ENCODE peak calls at places on chromosomes 16 and 17, in eight cellular contexts. One of them, this sample, is unnamed.
A peak's percentile ranks its signal among the peaks of the same experiment; 100 is the strongest.

GRCh38 chr16:66936889-66937554 is 1.7 kb downstream of the CES2 start:
- DNase-seq in foreskin fibroblast: no peak
- DNase-seq in B cell: no peak
- DNase-seq in suprapubic skin: no peak
- DNase-seq in upper lobe of right lung: no peak
- DNase-seq in osteoblast: peak; percentile 88
- DNase-seq in cardiac muscle cell: no peak
- DNase-seq in PC-3: no peak
- DNase-seq in this sample: no peak

GRCh38 chr17:36932383-36933173 is 4.7 kb upstream of the LHX1 start:
- DNase-seq in foreskin fibroblast: no peak
- DNase-seq in osteoblast: peak; percentile 80
- DNase-seq in suprapubic skin: no peak
- DNase-seq in PC-3: no peak
- DNase-seq in cardiac muscle cell: no peak
- DNase-seq in upper lobe of right lung: peak; percentile 55
- DNase-seq in B cell: peak; percentile 31
- DNase-seq in this sample: no peak

GRCh38 chr17:15112881-15113617 is 152.1 kb downstream of the PMP22 start:
- DNase-seq in suprapubic skin: no peak
- DNase-seq in osteoblast: peak; percentile 73
- DNase-seq in PC-3: no peak
- DNase-seq in B cell: no peak
- DNase-seq in cardiac muscle cell: no peak
- DNase-seq in upper lobe of right lung: no peak
- DNase-seq in foreskin fibroblast: peak; percentile 46
- DNase-seq in this sample: no peak

GRCh38 chr16:65934443-65934842 is 432.0 kb upstream of the CDH5 start:
- DNase-seq in upper lobe of right lung: no peak
- DNase-seq in osteoblast: no peak
- DNase-seq in suprapubic skin: no peak
- DNase-seq in foreskin fibroblast: no peak
- DNase-seq in cardiac muscle cell: no peak
- DNase-seq in PC-3: no peak
- DNase-seq in B cell: no peak
- DNase-seq in this sample: no peak

GRCh38 chr16:22787456-22788189 is 26.3 kb upstream of the HS3ST2 start:
- DNase-seq in PC-3: peak; percentile 87
- DNase-seq in osteoblast: no peak
- DNase-seq in cardiac muscle cell: no peak
- DNase-seq in upper lobe of right lung: no peak
- DNase-seq in foreskin fibroblast: peak; percentile 90
- DNase-seq in B cell: no peak
- DNase-seq in suprapubic skin: no peak
- DNase-seq in this sample: peak; percentile 16

GRCh38 chr16:69089091-69089912 is 16.2 kb upstream of the HAS3 start:
- DNase-seq in osteoblast: no peak
- DNase-seq in foreskin fibroblast: no peak
- DNase-seq in PC-3: no peak
- DNase-seq in cardiac muscle cell: no peak
- DNase-seq in upper lobe of right lung: peak; percentile 71
- DNase-seq in suprapubic skin: no peak
- DNase-seq in B cell: no peak
- DNase-seq in this sample: no peak

GRCh38 chr16:610513-611381 is 20.0 kb upstream of the WFIKKN1 start:
- DNase-seq in suprapubic skin: no peak
- DNase-seq in PC-3: no peak
- DNase-seq in upper lobe of right lung: peak; percentile 86
- DNase-seq in osteoblast: peak; percentile 97
- DNase-seq in cardiac muscle cell: no peak
- DNase-seq in B cell: peak; percentile 68
- DNase-seq in foreskin fibroblast: no peak
- DNase-seq in this sample: no peak

GRCh38 chr17:20307325-20307910 is 159.9 kb downstream of the LGALS9B start:
- DNase-seq in upper lobe of right lung: no peak
- DNase-seq in PC-3: no peak
- DNase-seq in cardiac muscle cell: no peak
- DNase-seq in osteoblast: no peak
- DNase-seq in B cell: no peak
- DNase-seq in suprapubic skin: no peak
- DNase-seq in foreskin fibroblast: no peak
- DNase-seq in this sample: no peak

GRCh38 chr16:86868070-86868469 is 289.7 kb downstream of the FOXL1 start:
- DNase-seq in PC-3: no peak
- DNase-seq in osteoblast: no peak
- DNase-seq in upper lobe of right lung: no peak
- DNase-seq in cardiac muscle cell: no peak
- DNase-seq in B cell: no peak
- DNase-seq in foreskin fibroblast: no peak
- DNase-seq in suprapubic skin: no peak
- DNase-seq in this sample: no peak

GRCh38 chr17:1487939-1488825 is 4.3 kb downstream of the MYO1C start:
- DNase-seq in suprapubic skin: peak; percentile 90
- DNase-seq in cardiac muscle cell: peak; percentile 95
- DNase-seq in osteoblast: peak; percentile 99
- DNase-seq in B cell: peak; percentile 90
- DNase-seq in upper lobe of right lung: peak; percentile 94
- DNase-seq in PC-3: peak; percentile 80
- DNase-seq in foreskin fibroblast: peak; percentile 91
- DNase-seq in this sample: peak; percentile 48

GRCh38 chr16:84699712-84700517 is at the start of gene USP10:
- DNase-seq in B cell: peak; percentile 93
- DNase-seq in PC-3: peak; percentile 72
- DNase-seq in foreskin fibroblast: peak; percentile 55
- DNase-seq in upper lobe of right lung: peak; percentile 91
- DNase-seq in cardiac muscle cell: peak; percentile 82
- DNase-seq in osteoblast: peak; percentile 99
- DNase-seq in suprapubic skin: peak; percentile 83
- DNase-seq in this sample: no peak

GRCh38 chr16:84464116-84464515 is 40.3 kb downstream of the MEAK7 start:
- DNase-seq in cardiac muscle cell: no peak
- DNase-seq in suprapubic skin: no peak
- DNase-seq in foreskin fibroblast: no peak
- DNase-seq in PC-3: no peak
- DNase-seq in upper lobe of right lung: peak; percentile 16
- DNase-seq in B cell: no peak
- DNase-seq in osteoblast: no peak
- DNase-seq in this sample: no peak

GRCh38 chr17:68849673-68850260 is 105.4 kb downstream of the ABCA8 start:
- DNase-seq in suprapubic skin: no peak
- DNase-seq in upper lobe of right lung: no peak
- DNase-seq in PC-3: no peak
- DNase-seq in B cell: no peak
- DNase-seq in osteoblast: no peak
- DNase-seq in foreskin fibroblast: peak; percentile 71
- DNase-seq in cardiac muscle cell: no peak
- DNase-seq in this sample: no peak

GRCh38 chr16:10368984-10369551 is 16.8 kb upstream of the ATF7IP2 start:
- DNase-seq in B cell: no peak
- DNase-seq in foreskin fibroblast: no peak
- DNase-seq in suprapubic skin: no peak
- DNase-seq in upper lobe of right lung: no peak
- DNase-seq in osteoblast: no peak
- DNase-seq in cardiac muscle cell: no peak
- DNase-seq in PC-3: no peak
- DNase-seq in this sample: no peak
- TF ChIP-seq CTCF in B cell: no peak
- TF ChIP-seq CTCF in foreskin fibroblast: no peak
- TF ChIP-seq CTCF in suprapubic skin: no peak
- TF ChIP-seq CTCF in upper lobe of right lung: no peak
- TF ChIP-seq CTCF in osteoblast: peak; percentile 13
- TF ChIP-seq CTCF in cardiac muscle cell: no peak
- TF ChIP-seq CTCF in PC-3: peak; percentile 25
- TF ChIP-seq CTCF in this sample: peak; percentile 8

GRCh38 chr16:56956756-56957155 is 5.0 kb upstream of the CETP start:
- DNase-seq in suprapubic skin: peak; percentile 9
- DNase-seq in upper lobe of right lung: no peak
- DNase-seq in B cell: no peak
- DNase-seq in PC-3: no peak
- DNase-seq in foreskin fibroblast: no peak
- DNase-seq in cardiac muscle cell: no peak
- DNase-seq in osteoblast: no peak
- DNase-seq in this sample: no peak
- TF ChIP-seq CTCF in suprapubic skin: no peak
- TF ChIP-seq CTCF in upper lobe of right lung: no peak
- TF ChIP-seq CTCF in B cell: no peak
- TF ChIP-seq CTCF in PC-3: peak; percentile 32
- TF ChIP-seq CTCF in foreskin fibroblast: no peak
- TF ChIP-seq CTCF in cardiac muscle cell: no peak
- TF ChIP-seq CTCF in osteoblast: peak; percentile 30
- TF ChIP-seq CTCF in this sample: peak; percentile 29

GRCh38 chr16:30660424-30661251 is 2.4 kb downstream of the FBRS start:
- DNase-seq in PC-3: no peak
- DNase-seq in upper lobe of right lung: no peak
- DNase-seq in B cell: peak; percentile 83
- DNase-seq in cardiac muscle cell: no peak
- DNase-seq in suprapubic skin: no peak
- DNase-seq in foreskin fibroblast: peak; percentile 5
- DNase-seq in osteoblast: peak; percentile 91
- DNase-seq in this sample: no peak

GRCh38 chr16:30657866-30658730 is at the start of gene FBRS:
- DNase-seq in osteoblast: peak; percentile 99
- DNase-seq in B cell: peak; percentile 100
- DNase-seq in cardiac muscle cell: peak; percentile 100
- DNase-seq in PC-3: peak; percentile 99
- DNase-seq in foreskin fibroblast: peak; percentile 100
- DNase-seq in upper lobe of right lung: peak; percentile 100
- DNase-seq in suprapubic skin: peak; percentile 100
- DNase-seq in this sample: peak; percentile 100

GRCh38 chr16:30658731-30659506 is 688 bp downstream of the FBRS start:
- DNase-seq in B cell: peak; percentile 98
- DNase-seq in suprapubic skin: peak; percentile 91
- DNase-seq in cardiac muscle cell: peak; percentile 99
- DNase-seq in osteoblast: peak; percentile 97
- DNase-seq in PC-3: peak; percentile 94
- DNase-seq in foreskin fibroblast: peak; percentile 97
- DNase-seq in upper lobe of right lung: peak; percentile 88
- DNase-seq in this sample: peak; percentile 93

GRCh38 chr16:30656974-30657865 is 1.0 kb upstream of the FBRS start:
- DNase-seq in PC-3: peak; percentile 46
- DNase-seq in B cell: no peak
- DNase-seq in foreskin fibroblast: no peak
- DNase-seq in suprapubic skin: no peak
- DNase-seq in cardiac muscle cell: no peak
- DNase-seq in upper lobe of right lung: no peak
- DNase-seq in osteoblast: peak; percentile 95
- DNase-seq in this sample: no peak

DNA sequence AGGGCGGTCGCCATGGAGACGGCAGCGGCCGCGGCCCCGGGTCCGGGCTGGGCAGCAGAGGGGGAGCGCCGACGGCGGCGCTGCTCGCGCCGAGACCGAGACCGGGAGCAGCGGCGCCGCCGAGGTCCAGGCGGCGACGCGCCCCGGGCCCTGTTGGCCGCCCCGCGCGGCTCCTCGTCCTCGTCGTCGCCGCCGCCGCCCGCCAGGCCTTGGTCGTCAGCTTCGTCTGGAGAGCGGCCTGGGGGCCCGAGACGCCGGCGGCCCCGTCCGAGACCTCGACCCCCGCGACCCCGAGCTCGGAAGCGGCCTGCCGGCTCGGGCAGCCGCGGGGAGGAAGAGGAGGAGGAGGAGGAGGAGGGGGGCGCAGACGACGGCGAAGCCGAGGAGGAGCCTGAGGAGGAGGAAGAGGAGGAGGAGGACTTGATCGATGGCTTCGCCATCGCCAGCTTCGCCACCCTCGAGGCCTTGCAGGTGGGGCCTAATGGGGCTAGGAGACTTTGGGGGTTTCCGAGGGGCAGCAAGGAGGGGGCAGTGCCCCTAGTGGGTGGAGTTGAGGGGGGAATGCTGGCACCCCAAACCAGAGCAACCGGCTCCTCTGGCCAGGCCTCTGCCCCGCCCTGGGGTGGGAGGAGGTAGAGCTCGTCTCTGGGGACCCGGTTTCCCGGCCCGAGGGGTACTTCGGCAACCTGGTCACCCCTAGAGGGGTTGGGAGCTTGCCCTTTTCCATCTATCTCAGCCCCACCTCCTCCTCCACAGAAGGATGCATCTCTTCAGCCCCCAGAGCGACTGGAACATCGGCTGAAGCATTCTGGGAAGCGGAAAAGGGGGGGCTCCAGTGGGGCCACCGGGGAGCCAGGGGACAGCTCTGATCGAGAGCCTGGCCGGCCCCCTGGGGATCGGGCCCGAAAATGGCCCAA is 1.5 kb downstream of the FBRS start:
- DNase-seq in B cell: peak; percentile 79
- DNase-seq in foreskin fibroblast: peak; percentile 13
- DNase-seq in upper lobe of right lung: peak; percentile 73
- DNase-seq in PC-3: no peak
- DNase-seq in cardiac muscle cell: no peak
- DNase-seq in suprapubic skin: no peak
- DNase-seq in osteoblast: peak; percentile 92
- DNase-seq in this sample: no peak
- TF ChIP-seq CTCF in B cell: no peak
- TF ChIP-seq CTCF in foreskin fibroblast: no peak
- TF ChIP-seq CTCF in upper lobe of right lung: no peak
- TF ChIP-seq CTCF in PC-3: no peak
- TF ChIP-seq CTCF in cardiac muscle cell: no peak
- TF ChIP-seq CTCF in suprapubic skin: no peak
- TF ChIP-seq CTCF in osteoblast: no peak
- TF ChIP-seq CTCF in this sample: peak; percentile 15

DNA sequence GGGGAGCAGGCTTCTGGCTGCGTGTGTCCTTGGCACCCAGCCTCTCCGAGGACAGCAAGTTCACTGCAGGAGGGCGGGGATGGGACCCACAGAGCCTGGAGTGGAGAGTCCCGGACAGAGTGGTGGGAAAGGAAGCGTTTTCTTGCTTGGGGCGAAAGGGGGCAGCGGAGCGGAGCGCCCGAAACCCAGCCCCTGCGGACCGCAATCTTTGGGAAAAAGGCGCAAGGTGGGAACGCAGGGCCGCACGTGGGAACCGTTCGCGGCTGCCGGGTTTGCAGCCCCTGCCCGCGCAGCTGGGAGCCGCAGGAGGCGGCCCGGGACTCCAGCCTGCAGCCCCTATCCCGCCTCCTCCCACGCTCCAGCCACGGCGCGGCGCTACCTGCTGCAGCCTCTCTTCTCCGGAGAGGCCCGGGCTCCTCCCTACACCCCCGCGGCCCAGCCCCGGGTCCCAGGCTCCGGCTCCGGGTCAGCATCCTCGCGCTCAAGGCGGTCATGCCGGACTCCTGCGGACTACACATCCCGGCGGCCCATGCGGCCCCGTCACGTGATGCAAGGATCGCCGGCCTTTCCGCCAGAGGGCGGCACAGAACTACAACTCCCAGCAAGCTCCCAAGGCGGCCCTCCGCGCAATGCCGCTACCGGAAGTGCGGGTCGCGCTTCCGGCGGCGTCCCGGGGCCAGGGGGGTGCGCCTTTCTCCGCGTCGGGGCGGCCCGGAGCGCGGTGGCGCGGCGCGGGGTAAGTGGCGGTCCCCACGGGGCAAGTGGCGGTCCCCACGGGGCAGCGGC is at the start of the genes NTHL1 and TSC2:
- DNase-seq in upper lobe of right lung: peak; percentile 99
- DNase-seq in osteoblast: peak; percentile 100
- DNase-seq in PC-3: peak; percentile 92
- DNase-seq in foreskin fibroblast: peak; percentile 97
- DNase-seq in suprapubic skin: peak; percentile 97
- DNase-seq in cardiac muscle cell: peak; percentile 97
- DNase-seq in B cell: peak; percentile 96
- DNase-seq in this sample: peak; percentile 88
- TF ChIP-seq CTCF in upper lobe of right lung: peak; percentile 38
- TF ChIP-seq CTCF in osteoblast: no peak
- TF ChIP-seq CTCF in PC-3: peak; percentile 12
- TF ChIP-seq CTCF in foreskin fibroblast: peak; percentile 30
- TF ChIP-seq CTCF in suprapubic skin: peak; percentile 64
- TF ChIP-seq CTCF in cardiac muscle cell: peak; percentile 25
- TF ChIP-seq CTCF in B cell: peak; percentile 26
- TF ChIP-seq CTCF in this sample: peak; percentile 33